ENCODE peak calls at places on chromosomes 5 and 9, in seven cellular contexts. J is foreskin fibroblast, P is IMR-90, Z is HCT116, R is fibroblast of pulmonary artery, X is breast epithelium, K is cardiac fibroblast. U is an unnamed sample.

GRCh38 chr5:88279584-88279983 is 10.9 kb upstream of the TMEM161B start:
- DNase-seq in R (peak), P (peak), J (no peak), K (peak), Z (no peak), X (no peak), U (peak)

GRCh38 chr9:10005206-10005605 is 607.6 kb downstream of the PTPRD start:
- DNase-seq in J (no peak), P (no peak), K (no peak), R (peak), Z (no peak), X (no peak), U (no peak)

GRCh38 chr5:14400085-14400484 is 181.5 kb upstream of the OTULINL start:
- DNase-seq in R (peak), J (peak), Z (no peak), K (peak), P (peak), X (no peak), U (peak)

GRCh38 chr5:103433216-103433615 is 129.4 kb downstream of the NUDT12 start:
- DNase-seq in J (peak), Z (no peak), R (no peak), X (no peak), K (peak), P (peak), U (peak)

GRCh38 chr9:16828335-16829281 is 41.9 kb downstream of the BNC2 start:
- DNase-seq in X (no peak), Z (no peak), J (peak), P (peak), K (peak), R (peak), U (peak)

GRCh38 chr5:1975898-1976765 is 93.4 kb upstream of the IRX4 start:
- DNase-seq in Z (peak), R (peak), J (peak), X (no peak), P (no peak), K (peak), U (peak)

GRCh38 chr5:148457183-148457620 is 73.4 kb downstream of the FBXO38 start:
- DNase-seq in P (no peak), X (no peak), K (no peak), J (no peak), R (no peak), Z (no peak), U (peak)

GRCh38 chr9:126440938-126441337 is 114.3 kb downstream of the MVB12B start:
- DNase-seq in X (no peak), K (no peak), J (peak), Z (no peak), P (no peak), R (peak), U (no peak)

GRCh38 chr5:17302590-17302989 is 85.2 kb downstream of the BASP1 start:
- DNase-seq in P (no peak), R (peak), Z (no peak), X (no peak), K (peak), J (no peak), U (no peak)

GRCh38 chr5:141910271-141910673 is 13.4 kb upstream of the DELE1 start:
- DNase-seq in R (no peak), K (no peak), X (peak), Z (no peak), J (peak), P (no peak), U (peak)

GRCh38 chr9:121220996-121221671 is 19.5 kb upstream of the RAB14 start:
- DNase-seq in Z (no peak), X (no peak), J (no peak), P (no peak), R (no peak), K (no peak), U (no peak)

GRCh38 chr5:69167488-69167845 is 517 bp downstream of the CCNB1 start:
- DNase-seq in X (no peak), Z (no peak), P (no peak), K (peak), J (peak), R (peak), U (peak)

GRCh38 chr5:181215997-181216982 is 6.8 kb upstream of the TRIM41 start:
- DNase-seq in Z (no peak), X (no peak), R (no peak), P (no peak), K (no peak), J (no peak), U (peak)

GRCh38 chr9:137306546-137307254 is 4.6 kb upstream of the NRARP start:
- DNase-seq in R (no peak), X (peak), J (no peak), K (no peak), Z (no peak), P (no peak), U (no peak)

GRCh38 chr5:20286512-20286911 is 298.5 kb upstream of the CDH18 start:
- DNase-seq in X (no peak), P (peak), J (peak), R (peak), Z (no peak), K (peak), U (peak)

GRCh38 chr5:76622973-76623596 is at the start of gene F2RL2:
- DNase-seq in Z (no peak), R (peak), X (no peak), K (peak), J (peak), P (peak), U (peak)

GRCh38 chr9:110058304-110058953 is 149.5 kb downstream of the C9orf152 start:
- DNase-seq in Z (peak), K (peak), P (peak), R (peak), X (no peak), J (peak), U (peak)

GRCh38 chr5:165161204-165161603 is 1655.8 kb downstream of the MAT2B start:
- DNase-seq in X (no peak), J (no peak), P (no peak), K (no peak), R (no peak), Z (no peak), U (no peak)

GRCh38 chr9:101047848-101048402 is 19.4 kb downstream of the PLPPR1 start:
- DNase-seq in X (no peak), R (peak), K (no peak), Z (no peak), J (no peak), P (no peak), U (peak)

GRCh38 chr9:127095416-127095815 is 27.0 kb downstream of the ANGPTL2 start:
- DNase-seq in K (no peak), J (no peak), Z (no peak), X (no peak), P (no peak), R (no peak), U (no peak)

GRCh38 chr5:78691073-78691960 is 42.7 kb upstream of the LHFPL2 start:
- DNase-seq in P (no peak), Z (no peak), K (no peak), J (no peak), R (no peak), X (no peak), U (no peak)

GRCh38 chr9:38063363-38063707 is 5.7 kb downstream of the SHB start:
- DNase-seq in X (no peak), K (no peak), P (no peak), Z (no peak), J (no peak), R (no peak), U (no peak)
- H3K4me3 ChIP-seq in X (no peak), K (no peak), P (no peak), Z (no peak), J (no peak), R (no peak), U (no peak)

GRCh38 chr5:55324815-55325418 is 17.1 kb downstream of the MTREX start:
- DNase-seq in Z (peak), K (peak), R (peak), P (peak), J (peak), X (no peak), U (peak)
- TF ChIP-seq CTCF in Z (peak), K (peak), R (peak), P (peak), J (peak), X (peak), U (peak)

DNA sequence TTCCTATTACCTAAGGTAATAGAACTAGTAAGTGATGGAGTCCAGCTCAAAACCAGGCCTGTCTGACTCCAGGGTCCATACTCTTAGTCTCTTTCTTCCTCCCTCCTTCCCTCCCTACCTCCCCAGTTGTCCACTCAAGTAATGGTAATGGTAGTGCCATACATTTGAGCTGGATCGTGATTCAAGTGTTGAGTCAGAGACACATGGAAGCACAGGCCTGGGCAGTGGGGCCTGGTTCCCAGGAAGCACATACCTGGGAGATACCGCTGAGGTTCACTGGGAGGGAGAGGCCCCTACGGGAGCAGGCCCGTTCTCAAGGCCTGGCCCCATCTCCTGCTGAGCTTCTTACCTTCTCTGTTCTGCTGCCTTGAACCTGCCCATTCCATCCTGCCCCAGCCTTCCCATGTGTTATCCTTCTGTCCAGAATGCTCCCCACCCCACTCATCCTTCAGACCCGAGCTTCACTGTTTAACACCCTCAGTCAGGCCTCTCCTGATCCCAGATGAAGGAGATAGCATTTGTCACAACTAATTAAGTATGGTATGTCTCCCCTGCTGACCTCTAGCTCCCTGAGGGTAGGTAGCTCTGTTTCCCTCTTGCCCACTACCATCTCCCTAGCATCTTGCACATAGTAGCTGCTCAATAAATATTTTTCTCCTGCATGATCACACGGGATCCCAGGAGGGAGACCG is 13.8 kb downstream of the URM1 start:
- DNase-seq in J (no peak), K (no peak), P (no peak), R (no peak), X (no peak), Z (no peak), U (peak)
- H3K4me3 ChIP-seq in J (no peak), K (no peak), P (no peak), R (no peak), X (no peak), Z (no peak), U (no peak)

GRCh38 chr5:33425334-33425733 is 15.4 kb upstream of the TARS1 start:
- DNase-seq in K (no peak), R (no peak), X (no peak), J (no peak), P (no peak), Z (no peak), U (no peak)

GRCh38 chr5:33422191-33422590 is 18.6 kb upstream of the TARS1 start:
- DNase-seq in Z (no peak), R (no peak), X (no peak), J (peak), P (peak), K (no peak), U (no peak)

GRCh38 chr5:33420946-33421345 is 19.8 kb upstream of the TARS1 start:
- DNase-seq in X (no peak), Z (no peak), J (no peak), K (no peak), R (no peak), P (no peak), U (no peak)

GRCh38 chr5:33423018-33423630 is 17.6 kb upstream of the TARS1 start:
- DNase-seq in R (peak), K (peak), X (no peak), P (peak), J (peak), Z (peak), U (peak)
- TF ChIP-seq CTCF in R (peak), K (peak), X (no peak), P (peak), J (peak), Z (peak), U (peak)

GRCh38 chr9:72633966-72634365 is 112.6 kb downstream of the TMC1 start:
- DNase-seq in X (no peak), Z (peak), K (peak), P (peak), J (peak), R (peak), U (peak)
- H3K4me3 ChIP-seq in X (no peak), Z (no peak), K (no peak), P (no peak), J (no peak), R (no peak), U (no peak)

GRCh38 chr5:167261309-167262100 is 1029.9 kb upstream of the WWC1 start:
- DNase-seq in K (no peak), J (no peak), R (peak), X (no peak), Z (no peak), P (no peak), U (peak)
- TF ChIP-seq CTCF in K (no peak), J (peak), R (peak), X (no peak), Z (peak), P (no peak), U (peak)

U was measured in epithelial cell of esophagus.